ENCODE peak calls at places on chromosome 10, in six cellular contexts. One of them, this sample, is unnamed.

GRCh38 chr10:3749597-3750351 is 35.2 kb downstream of the KLF6 start:
- DNase-seq in pancreas: no peak
- DNase-seq in RPMI8226: peak
- DNase-seq in renal cortical epithelial cell: peak
- DNase-seq in AML-193: peak
- DNase-seq in skeletal muscle cell: peak
- DNase-seq in this sample: no peak

GRCh38 chr10:17062493-17063487 is 66.8 kb downstream of the CUBN start:
- DNase-seq in skeletal muscle cell: no peak
- DNase-seq in RPMI8226: no peak
- DNase-seq in renal cortical epithelial cell: peak
- DNase-seq in AML-193: no peak
- DNase-seq in pancreas: peak
- DNase-seq in this sample: no peak

GRCh38 chr10:98076086-98076485 is 45.7 kb upstream of the CRTAC1 start:
- DNase-seq in pancreas: no peak
- DNase-seq in renal cortical epithelial cell: no peak
- DNase-seq in AML-193: peak
- DNase-seq in RPMI8226: no peak
- DNase-seq in skeletal muscle cell: no peak
- DNase-seq in this sample: no peak

GRCh38 chr10:46283217-46283944 is 3.4 kb upstream of the ANTXRL start:
- DNase-seq in renal cortical epithelial cell: no peak
- DNase-seq in skeletal muscle cell: no peak
- DNase-seq in pancreas: no peak
- DNase-seq in RPMI8226: no peak
- DNase-seq in AML-193: no peak
- DNase-seq in this sample: no peak

GRCh38 chr10:122494833-122495232 is 33.5 kb downstream of the HTRA1 start:
- DNase-seq in renal cortical epithelial cell: no peak
- DNase-seq in AML-193: no peak
- DNase-seq in pancreas: peak
- DNase-seq in skeletal muscle cell: peak
- DNase-seq in RPMI8226: no peak
- DNase-seq in this sample: no peak

GRCh38 chr10:97332586-97333350 is 1.8 kb downstream of the FRAT2 start:
- DNase-seq in skeletal muscle cell: peak
- DNase-seq in RPMI8226: peak
- DNase-seq in pancreas: peak
- DNase-seq in AML-193: peak
- DNase-seq in renal cortical epithelial cell: peak
- DNase-seq in this sample: no peak

GRCh38 chr10:63542835-63543575 is 21.8 kb downstream of the REEP3 start:
- DNase-seq in AML-193: no peak
- DNase-seq in pancreas: no peak
- DNase-seq in skeletal muscle cell: no peak
- DNase-seq in renal cortical epithelial cell: peak
- DNase-seq in RPMI8226: no peak
- DNase-seq in this sample: no peak

GRCh38 chr10:17951868-17952371 is at the start of gene SLC39A12:
- DNase-seq in pancreas: no peak
- DNase-seq in skeletal muscle cell: peak
- DNase-seq in AML-193: no peak
- DNase-seq in RPMI8226: no peak
- DNase-seq in renal cortical epithelial cell: peak
- DNase-seq in this sample: no peak

GRCh38 chr10:121783782-121784372 is 144.0 kb downstream of the ATE1 start:
- DNase-seq in renal cortical epithelial cell: no peak
- DNase-seq in skeletal muscle cell: no peak
- DNase-seq in pancreas: no peak
- DNase-seq in AML-193: no peak
- DNase-seq in RPMI8226: no peak
- DNase-seq in this sample: no peak

GRCh38 chr10:6212266-6212640 is 9.5 kb downstream of the PFKFB3 start:
- DNase-seq in pancreas: no peak
- DNase-seq in AML-193: no peak
- DNase-seq in RPMI8226: no peak
- DNase-seq in skeletal muscle cell: no peak
- DNase-seq in renal cortical epithelial cell: no peak
- DNase-seq in this sample: no peak

GRCh38 chr10:5641501-5641900 is 24.9 kb downstream of the ASB13 start:
- DNase-seq in pancreas: peak
- DNase-seq in renal cortical epithelial cell: no peak
- DNase-seq in skeletal muscle cell: no peak
- DNase-seq in AML-193: no peak
- DNase-seq in RPMI8226: no peak
- DNase-seq in this sample: no peak

GRCh38 chr10:30818010-30818660 is 188.6 kb upstream of the LYZL2 start:
- DNase-seq in AML-193: peak
- DNase-seq in skeletal muscle cell: no peak
- DNase-seq in renal cortical epithelial cell: peak
- DNase-seq in pancreas: no peak
- DNase-seq in RPMI8226: no peak
- DNase-seq in this sample: no peak

This sample was measured in MM.1S.